ENCODE peak calls at places on chromosomes 11 and 22, in six cellular contexts. L is SW480, G is right cardiac atrium, Y is GM23338, C is OCI-M1, F is hypothalamus. J is an unnamed sample.

GRCh38 chr22:50089231-50090140 is at the start of gene MOV10L1:
- DNase-seq in L (no peak), G (peak; percentile 70), Y (peak; percentile 89), C (no peak), F (no peak), J (no peak)

GRCh38 chr11:7485136-7485853 is at the start of gene OLFML1:
- DNase-seq in L (no peak), G (no peak), Y (no peak), C (no peak), F (no peak), J (no peak)

GRCh38 chr11:12090061-12090572 is 20.3 kb upstream of the MICAL2 start:
- DNase-seq in L (peak; percentile 82), G (no peak), Y (no peak), C (peak; percentile 73), F (no peak), J (no peak)

GRCh38 chr11:69808708-69809107 is 10.5 kb downstream of the FGF3 start:
- DNase-seq in L (no peak), G (no peak), Y (peak; percentile 28), C (peak; percentile 53), F (no peak), J (no peak)

GRCh38 chr22:42283288-42284229 is 13.1 kb upstream of the TCF20 start:
- DNase-seq in L (peak; percentile 82), G (peak; percentile 49), Y (no peak), C (no peak), F (no peak), J (no peak)

GRCh38 chr11:77821349-77821851 is 456 bp downstream of the AAMDC start:
- DNase-seq in L (peak; percentile 30), G (peak; percentile 60), Y (peak; percentile 67), C (peak; percentile 86), F (no peak), J (peak; percentile 28)

GRCh38 chr11:130766650-130767297 is 149.5 kb downstream of the SNX19 start:
- DNase-seq in L (no peak), G (no peak), Y (no peak), C (no peak), F (no peak), J (no peak)

GRCh38 chr11:27722117-27722844 is 22.0 kb upstream of the BDNF start:
- DNase-seq in L (peak; percentile 57), G (no peak), Y (peak; percentile 89), C (no peak), F (no peak), J (peak; percentile 25)

GRCh38 chr22:20095521-20095920 is 15.5 kb downstream of the DGCR8 start:
- DNase-seq in L (no peak), G (no peak), Y (no peak), C (no peak), F (no peak), J (no peak)

GRCh38 chr22:35454416-35455054 is 54.6 kb downstream of the MCM5 start:
- DNase-seq in L (no peak), G (no peak), Y (no peak), C (no peak), F (no peak), J (no peak)

GRCh38 chr11:47099213-47099917 is 77.3 kb downstream of the ARFGAP2 start:
- DNase-seq in L (peak; percentile 41), G (no peak), Y (no peak), C (no peak), F (no peak), J (no peak)